ENCODE peak calls at places on chromosomes 3 and 15, in nine cellular contexts. N is omental fat pad; W is effector CD4-positive, alpha-beta T cell; K is hippocampal formation; H is fibroblast of the conjunctiva; S is ELR; P is CD4-positive, alpha-beta T cell; M is M059J; A is stimulated activated CD4-positive, alpha-beta T cell treated with anti-CD3 and anti-CD28 coated beads, Interleukin-12 subunit alpha, Interleukin-12 subunit beta, amount 100 ng/mL, for 48 hours. Q is an unnamed sample.

GRCh38 chr15:64521726-64522164 is 61.4 kb downstream of the ZNF609 start:
- DNase-seq in P (no peak), N (no peak), W (no peak), A (no peak), M (peak), H (peak), S (peak), K (peak), Q (no peak)

GRCh38 chr3:46693038-46693896 is at the start of gene ALS2CL:
- DNase-seq in H (no peak), W (peak), N (peak), A (peak), M (peak), K (peak), P (peak), S (peak), Q (peak)

GRCh38 chr3:45659661-45660566 is 29.3 kb upstream of the SACM1L start:
- DNase-seq in K (peak), N (no peak), P (peak), M (peak), S (peak), W (peak), H (no peak), A (peak), Q (peak)

GRCh38 chr3:144394052-144394451 is 422.4 kb downstream of the DIPK2A start:
- DNase-seq in S (peak), P (no peak), H (no peak), A (no peak), M (peak), W (no peak), N (no peak), K (no peak), Q (no peak)

GRCh38 chr3:16385151-16385550 is 120.1 kb downstream of the OXNAD1 start:
- DNase-seq in W (no peak), A (no peak), H (no peak), K (no peak), S (no peak), P (no peak), N (no peak), M (no peak), Q (no peak)

GRCh38 chr3:5202267-5202666 is 14.8 kb downstream of the EDEM1 start:
- DNase-seq in S (no peak), M (no peak), A (no peak), P (no peak), W (no peak), H (peak), N (no peak), K (no peak), Q (no peak)

GRCh38 chr3:46252980-46253379 is 10.7 kb downstream of the CCR3 start:
- DNase-seq in H (no peak), N (no peak), A (no peak), M (no peak), W (no peak), S (no peak), K (no peak), P (no peak), Q (no peak)

GRCh38 chr15:89496155-89497098 is at the start of gene RHCG:
- DNase-seq in A (no peak), S (peak), P (no peak), N (no peak), H (no peak), W (no peak), M (peak), K (no peak), Q (no peak)

GRCh38 chr3:55488398-55489055 is 1.4 kb upstream of the WNT5A start:
- DNase-seq in P (no peak), N (no peak), W (no peak), K (peak), H (peak), M (peak), S (peak), A (no peak), Q (no peak)

GRCh38 chr3:190497809-190498208 is 16.1 kb upstream of the IL1RAP start:
- DNase-seq in H (no peak), N (no peak), K (no peak), W (no peak), S (peak), P (no peak), M (peak), A (no peak), Q (no peak)

GRCh38 chr3:37968232-37968631 is 22.4 kb upstream of the VILL start:
- DNase-seq in W (no peak), H (no peak), A (no peak), S (no peak), K (no peak), M (no peak), P (no peak), N (no peak), Q (no peak)

GRCh38 chr3:191499307-191500125 is 38.6 kb downstream of the PYDC2 start:
- DNase-seq in A (no peak), H (peak), M (peak), P (no peak), W (no peak), K (peak), N (no peak), S (peak), Q (no peak)

GRCh38 chr3:55521086-55522060 is 34.3 kb upstream of the WNT5A start:
- DNase-seq in W (no peak), K (no peak), M (peak), P (no peak), H (peak), S (no peak), A (no peak), N (no peak), Q (no peak)

GRCh38 chr15:59701880-59702279 is 12.8 kb upstream of the BNIP2 start:
- DNase-seq in N (no peak), M (peak), P (no peak), W (no peak), S (peak), A (no peak), K (no peak), H (no peak), Q (no peak)

GRCh38 chr15:79294075-79294474 is 11.6 kb downstream of the ANKRD34C start:
- DNase-seq in S (no peak), K (no peak), W (no peak), P (no peak), N (no peak), H (no peak), A (no peak), M (no peak), Q (no peak)

GRCh38 chr3:48468329-48468731 is 21.8 kb downstream of the ATRIP start:
- DNase-seq in W (no peak), S (no peak), K (no peak), M (no peak), P (no peak), A (no peak), H (no peak), N (no peak), Q (no peak)

GRCh38 chr3:81743096-81744025 is 18.1 kb downstream of the GBE1 start:
- DNase-seq in A (no peak), S (peak), M (peak), K (no peak), P (no peak), N (no peak), W (no peak), H (peak), Q (no peak)

GRCh38 chr3:174363256-174363655 is 495.9 kb upstream of the NAALADL2 start:
- DNase-seq in H (no peak), M (peak), N (no peak), K (no peak), A (no peak), W (no peak), P (no peak), S (no peak), Q (no peak)

GRCh38 chr3:67691926-67692325 is 37.5 kb upstream of the SUCLG2 start:
- DNase-seq in K (no peak), N (no peak), P (no peak), W (no peak), M (no peak), S (no peak), A (no peak), H (no peak), Q (no peak)

GRCh38 chr3:72727726-72728125 is 120.5 kb downstream of the SHQ1 start:
- DNase-seq in W (no peak), A (no peak), H (no peak), P (no peak), N (no peak), M (no peak), S (no peak), K (no peak), Q (no peak)

GRCh38 chr15:29183071-29183831 is 86.4 kb downstream of the NSMCE3 start:
- DNase-seq in M (peak), H (no peak), A (no peak), N (no peak), K (no peak), W (no peak), S (peak), P (no peak), Q (no peak)

GRCh38 chr3:183555541-183556081 is at the start of gene KLHL6:
- DNase-seq in P (peak), A (peak), N (no peak), K (no peak), M (no peak), H (no peak), S (no peak), W (peak), Q (peak)

GRCh38 chr3:195129644-195130492 is 141.1 kb downstream of the XXYLT1 start:
- DNase-seq in N (no peak), P (no peak), K (no peak), W (peak), A (peak), S (peak), H (no peak), M (no peak), Q (no peak)

Q was measured in naive thymus-derived CD8-positive, alpha-beta T cell.